ENCODE peak calls at places on chromosomes 3 and 15, in five cellular contexts. R, P, G, Q and M are unnamed samples.

GRCh38 chr3:87333393-87333892 is 57.1 kb upstream of the POU1F1 start:
- DNase-seq in R (peak; percentile 88), P (no peak), G (peak; percentile 54), Q (no peak), M (no peak)

GRCh38 chr15:60299452-60300047 is 98.2 kb downstream of the ANXA2 start:
- DNase-seq in R (peak; percentile 9), P (no peak), G (peak; percentile 5), Q (peak; percentile 53), M (no peak)

GRCh38 chr3:50151728-50152127 is 3.4 kb upstream of the SEMA3F start:
- DNase-seq in R (no peak), P (no peak), G (no peak), Q (no peak), M (no peak)

GRCh38 chr3:147119346-147119745 is 287.0 kb downstream of the ZIC4 start:
- DNase-seq in R (no peak), P (no peak), G (peak; percentile 30), Q (no peak), M (no peak)

GRCh38 chr15:87365221-87365620 is 891.3 kb downstream of the NTRK3 start:
- DNase-seq in R (peak; percentile 85), P (no peak), G (peak; percentile 57), Q (no peak), M (no peak)

GRCh38 chr15:70801111-70801510 is 37.8 kb upstream of the UACA start:
- DNase-seq in R (peak; percentile 59), P (no peak), G (no peak), Q (no peak), M (no peak)

GRCh38 chr15:45660231-45660979 is 25.6 kb downstream of the SQOR start:
- DNase-seq in R (peak; percentile 18), P (no peak), G (peak; percentile 31), Q (no peak), M (no peak)

GRCh38 chr3:195356151-195357086 is 85.5 kb upstream of the XXYLT1 start:
- DNase-seq in R (no peak), P (no peak), G (peak; percentile 29), Q (no peak), M (no peak)

GRCh38 chr15:84905016-84905916 is 20.8 kb downstream of the SLC28A1 start:
- DNase-seq in R (no peak), P (no peak), G (no peak), Q (no peak), M (no peak)

GRCh38 chr3:153180860-153181372 is 18.9 kb downstream of the RAP2B start:
- DNase-seq in R (no peak), P (no peak), G (no peak), Q (no peak), M (no peak)

GRCh38 chr15:60720084-60720483 is 241.1 kb upstream of the ICE2 start:
- DNase-seq in R (no peak), P (no peak), G (no peak), Q (no peak), M (no peak)

GRCh38 chr3:38125305-38126120 is 11.4 kb downstream of the ACAA1 start:
- DNase-seq in R (no peak), P (no peak), G (no peak), Q (no peak), M (no peak)

GRCh38 chr3:28218917-28219198 is 22.6 kb upstream of the CMC1 start:
- DNase-seq in R (no peak), P (no peak), G (no peak), Q (no peak), M (no peak)

GRCh38 chr15:49990835-49991540 is 128.0 kb downstream of the ATP8B4 start:
- DNase-seq in R (peak; percentile 15), P (no peak), G (peak; percentile 82), Q (no peak), M (no peak)

GRCh38 chr3:30643763-30644462 is 37.5 kb downstream of the TGFBR2 start:
- DNase-seq in R (no peak), P (peak; percentile 73), G (no peak), Q (peak; percentile 77), M (peak; percentile 84)

GRCh38 chr15:62619105-62619504 is 423.4 kb upstream of the TPM1 start:
- DNase-seq in R (no peak), P (no peak), G (peak; percentile 40), Q (no peak), M (no peak)

GRCh38 chr3:54957711-54958110 is 29.9 kb upstream of the LRTM1 start:
- DNase-seq in R (peak; percentile 88), P (no peak), G (no peak), Q (no peak), M (no peak)

GRCh38 chr15:50135123-50135541 is 16.1 kb upstream of the ATP8B4 start:
- DNase-seq in R (peak; percentile 64), P (peak; percentile 62), G (peak; percentile 62), Q (no peak), M (no peak)

GRCh38 chr15:95149036-95149435 is 917.7 kb downstream of the MCTP2 start:
- DNase-seq in R (no peak), P (no peak), G (no peak), Q (no peak), M (no peak)

GRCh38 chr15:97995881-97996603 is 35.5 kb downstream of the ARRDC4 start:
- DNase-seq in R (peak; percentile 64), P (no peak), G (peak; percentile 11), Q (no peak), M (peak; percentile 4)

GRCh38 chr3:2099028-2099671 is 484 bp downstream of the CNTN4 start:
- DNase-seq in R (no peak), P (no peak), G (no peak), Q (peak; percentile 54), M (no peak)

GRCh38 chr15:41429003-41429890 is 12.4 kb downstream of the RTF1 start:
- DNase-seq in R (no peak), P (peak; percentile 7), G (no peak), Q (no peak), M (no peak)

GRCh38 chr3:184693011-184693975 is 18.6 kb downstream of the MAGEF1 start:
- DNase-seq in R (no peak), P (no peak), G (no peak), Q (no peak), M (no peak)

GRCh38 chr3:40962721-40963120 is 236.6 kb upstream of the CTNNB1 start:
- DNase-seq in R (no peak), P (no peak), G (no peak), Q (no peak), M (no peak)

GRCh38 chr15:100601158-100601557 is 826 bp downstream of the LINS1 start:
- DNase-seq in R (peak; percentile 9), P (peak; percentile 60), G (no peak), Q (no peak), M (peak; percentile 26)

GRCh38 chr3:143366672-143367071 is 247.1 kb downstream of the CHST2 start:
- DNase-seq in R (no peak), P (no peak), G (no peak), Q (no peak), M (no peak)

GRCh38 chr15:29784413-29784812 is 37.9 kb downstream of the TJP1 start:
- DNase-seq in R (peak; percentile 58), P (no peak), G (no peak), Q (no peak), M (no peak)

GRCh38 chr3:29170894-29171582 is 109.8 kb upstream of the RBMS3 start:
- DNase-seq in R (peak; percentile 65), P (no peak), G (no peak), Q (no peak), M (no peak)

GRCh38 chr15:42146551-42147430 is 9.6 kb downstream of the PLA2G4F start:
- DNase-seq in R (no peak), P (no peak), G (no peak), Q (no peak), M (no peak)

GRCh38 chr15:66948294-66948693 is 117.1 kb upstream of the SMAD3 start:
- DNase-seq in R (peak; percentile 91), P (no peak), G (peak; percentile 63), Q (no peak), M (no peak)

GRCh38 chr3:10957976-10958749 is 34.4 kb upstream of the SLC6A1 start:
- DNase-seq in R (peak; percentile 44), P (no peak), G (no peak), Q (no peak), M (no peak)

GRCh38 chr3:178078933-178079332 is 457.3 kb upstream of the KCNMB2 start:
- DNase-seq in R (peak; percentile 35), P (no peak), G (peak; percentile 47), Q (no peak), M (no peak)

GRCh38 chr15:91472316-91472756 is 372.3 kb downstream of the SV2B start:
- DNase-seq in R (no peak), P (peak; percentile 28), G (peak; percentile 64), Q (no peak), M (no peak)

GRCh38 chr15:68700395-68701123 is 120.1 kb downstream of the ANP32A start:
- DNase-seq in R (peak; percentile 55), P (no peak), G (peak; percentile 66), Q (no peak), M (no peak)

GRCh38 chr3:187986514-187986934 is 167.4 kb upstream of the LPP start:
- DNase-seq in R (peak; percentile 98), P (no peak), G (peak; percentile 75), Q (no peak), M (no peak)

GRCh38 chr3:12317914-12318313 is 29.0 kb downstream of the PPARG start:
- DNase-seq in R (no peak), P (no peak), G (no peak), Q (no peak), M (no peak)

GRCh38 chr3:127857270-127857801 is 35.0 kb upstream of the MGLL start:
- DNase-seq in R (peak; percentile 28), P (no peak), G (peak; percentile 27), Q (no peak), M (peak; percentile 29)

GRCh38 chr3:44929782-44930181 is 46.2 kb downstream of the ZDHHC3 start:
- DNase-seq in R (no peak), P (no peak), G (no peak), Q (no peak), M (no peak)

GRCh38 chr3:44277925-44278324 is 36.2 kb downstream of the TOPAZ1 start:
- DNase-seq in R (no peak), P (no peak), G (no peak), Q (no peak), M (no peak)